ENCODE peak calls at places on chromosomes 5 and 9, in nine cellular contexts. One of them, this sample, is unnamed.
A peak's percentile ranks its signal among the peaks of the same experiment; 100 is the strongest.

GRCh38 chr5:128536229-128536860 is 1.7 kb downstream of the FBN2 start:
- DNase-seq in AG09309: no peak
- DNase-seq in adrenal gland: no peak
- DNase-seq in cardiac fibroblast: peak; percentile 11
- DNase-seq in Panc1: no peak
- DNase-seq in dorsolateral prefrontal cortex: no peak
- DNase-seq in HCT116: no peak
- DNase-seq in fibroblast of lung: no peak
- DNase-seq in stomach: no peak
- DNase-seq in this sample: no peak

GRCh38 chr9:76818271-76818670 is 54.0 kb downstream of the PCA3 start:
- DNase-seq in HCT116: peak; percentile 91
- DNase-seq in dorsolateral prefrontal cortex: no peak
- DNase-seq in cardiac fibroblast: peak; percentile 97
- DNase-seq in fibroblast of lung: peak; percentile 99
- DNase-seq in AG09309: peak; percentile 92
- DNase-seq in Panc1: peak; percentile 82
- DNase-seq in adrenal gland: peak; percentile 90
- DNase-seq in stomach: peak; percentile 69
- DNase-seq in this sample: peak; percentile 97

GRCh38 chr5:32030686-32031478 is 143.2 kb downstream of the GOLPH3 start:
- DNase-seq in HCT116: no peak
- DNase-seq in adrenal gland: no peak
- DNase-seq in AG09309: no peak
- DNase-seq in fibroblast of lung: peak; percentile 49
- DNase-seq in stomach: no peak
- DNase-seq in Panc1: no peak
- DNase-seq in cardiac fibroblast: no peak
- DNase-seq in dorsolateral prefrontal cortex: no peak
- DNase-seq in this sample: no peak

GRCh38 chr5:180618830-180619562 is 27.7 kb upstream of the SCGB3A1 start:
- DNase-seq in stomach: no peak
- DNase-seq in cardiac fibroblast: peak; percentile 48
- DNase-seq in AG09309: no peak
- DNase-seq in adrenal gland: no peak
- DNase-seq in Panc1: no peak
- DNase-seq in HCT116: no peak
- DNase-seq in dorsolateral prefrontal cortex: no peak
- DNase-seq in fibroblast of lung: peak; percentile 63
- DNase-seq in this sample: peak; percentile 3

GRCh38 chr5:135830384-135831275 is 3.8 kb upstream of the SLC25A48 start:
- DNase-seq in adrenal gland: no peak
- DNase-seq in stomach: no peak
- DNase-seq in fibroblast of lung: no peak
- DNase-seq in Panc1: no peak
- DNase-seq in dorsolateral prefrontal cortex: no peak
- DNase-seq in cardiac fibroblast: no peak
- DNase-seq in AG09309: no peak
- DNase-seq in HCT116: no peak
- DNase-seq in this sample: no peak

GRCh38 chr9:83665576-83666200 is 42.1 kb downstream of the UBQLN1 start:
- DNase-seq in HCT116: no peak
- DNase-seq in AG09309: no peak
- DNase-seq in adrenal gland: no peak
- DNase-seq in dorsolateral prefrontal cortex: no peak
- DNase-seq in fibroblast of lung: no peak
- DNase-seq in cardiac fibroblast: no peak
- DNase-seq in Panc1: no peak
- DNase-seq in stomach: no peak
- DNase-seq in this sample: no peak

GRCh38 chr9:99253772-99254431 is 31.8 kb downstream of the SEC61B start:
- DNase-seq in AG09309: peak; percentile 52
- DNase-seq in Panc1: no peak
- DNase-seq in adrenal gland: no peak
- DNase-seq in HCT116: no peak
- DNase-seq in dorsolateral prefrontal cortex: no peak
- DNase-seq in cardiac fibroblast: no peak
- DNase-seq in fibroblast of lung: peak; percentile 18
- DNase-seq in stomach: no peak
- DNase-seq in this sample: no peak

GRCh38 chr5:174532453-174533126 is 191.8 kb upstream of the MSX2 start:
- DNase-seq in stomach: peak; percentile 86
- DNase-seq in fibroblast of lung: peak; percentile 97
- DNase-seq in AG09309: peak; percentile 79
- DNase-seq in dorsolateral prefrontal cortex: peak; percentile 17
- DNase-seq in cardiac fibroblast: peak; percentile 95
- DNase-seq in HCT116: peak; percentile 91
- DNase-seq in Panc1: peak; percentile 88
- DNase-seq in adrenal gland: peak; percentile 91
- DNase-seq in this sample: peak; percentile 99

GRCh38 chr5:74665246-74665645 is 19.8 kb upstream of the HEXB start:
- DNase-seq in adrenal gland: no peak
- DNase-seq in HCT116: no peak
- DNase-seq in dorsolateral prefrontal cortex: no peak
- DNase-seq in fibroblast of lung: no peak
- DNase-seq in Panc1: no peak
- DNase-seq in cardiac fibroblast: peak; percentile 33
- DNase-seq in stomach: no peak
- DNase-seq in AG09309: no peak
- DNase-seq in this sample: no peak

GRCh38 chr9:81556923-81557322 is 132.4 kb downstream of the TLE1 start:
- DNase-seq in Panc1: no peak
- DNase-seq in stomach: no peak
- DNase-seq in fibroblast of lung: no peak
- DNase-seq in cardiac fibroblast: no peak
- DNase-seq in HCT116: no peak
- DNase-seq in adrenal gland: no peak
- DNase-seq in dorsolateral prefrontal cortex: no peak
- DNase-seq in AG09309: no peak
- DNase-seq in this sample: no peak

GRCh38 chr9:1208185-1208584 is 158.0 kb downstream of the DMRT2 start:
- DNase-seq in dorsolateral prefrontal cortex: no peak
- DNase-seq in Panc1: no peak
- DNase-seq in stomach: no peak
- DNase-seq in AG09309: peak; percentile 57
- DNase-seq in adrenal gland: no peak
- DNase-seq in HCT116: no peak
- DNase-seq in cardiac fibroblast: no peak
- DNase-seq in fibroblast of lung: peak; percentile 52
- DNase-seq in this sample: no peak

GRCh38 chr5:81232449-81233079 is 558 bp upstream of the CKMT2 start:
- DNase-seq in stomach: no peak
- DNase-seq in fibroblast of lung: no peak
- DNase-seq in adrenal gland: peak; percentile 86
- DNase-seq in Panc1: no peak
- DNase-seq in HCT116: no peak
- DNase-seq in AG09309: peak; percentile 2
- DNase-seq in cardiac fibroblast: peak; percentile 52
- DNase-seq in dorsolateral prefrontal cortex: peak; percentile 76
- DNase-seq in this sample: no peak

GRCh38 chr9:121305269-121305994 is 37.5 kb downstream of the GSN start:
- DNase-seq in cardiac fibroblast: peak; percentile 64
- DNase-seq in fibroblast of lung: no peak
- DNase-seq in HCT116: no peak
- DNase-seq in dorsolateral prefrontal cortex: no peak
- DNase-seq in adrenal gland: peak; percentile 69
- DNase-seq in AG09309: no peak
- DNase-seq in stomach: peak; percentile 44
- DNase-seq in Panc1: no peak
- DNase-seq in this sample: no peak

GRCh38 chr9:77561321-77562020 is 86.7 kb downstream of the GNA14 start:
- DNase-seq in HCT116: no peak
- DNase-seq in AG09309: no peak
- DNase-seq in stomach: no peak
- DNase-seq in adrenal gland: no peak
- DNase-seq in fibroblast of lung: no peak
- DNase-seq in Panc1: no peak
- DNase-seq in cardiac fibroblast: no peak
- DNase-seq in dorsolateral prefrontal cortex: no peak
- DNase-seq in this sample: no peak

GRCh38 chr9:129669141-129669718 is 3.8 kb downstream of the PRRX2 start:
- DNase-seq in cardiac fibroblast: no peak
- DNase-seq in HCT116: no peak
- DNase-seq in stomach: no peak
- DNase-seq in dorsolateral prefrontal cortex: no peak
- DNase-seq in AG09309: peak; percentile 75
- DNase-seq in fibroblast of lung: peak; percentile 92
- DNase-seq in Panc1: no peak
- DNase-seq in adrenal gland: peak; percentile 51
- DNase-seq in this sample: no peak

DNA sequence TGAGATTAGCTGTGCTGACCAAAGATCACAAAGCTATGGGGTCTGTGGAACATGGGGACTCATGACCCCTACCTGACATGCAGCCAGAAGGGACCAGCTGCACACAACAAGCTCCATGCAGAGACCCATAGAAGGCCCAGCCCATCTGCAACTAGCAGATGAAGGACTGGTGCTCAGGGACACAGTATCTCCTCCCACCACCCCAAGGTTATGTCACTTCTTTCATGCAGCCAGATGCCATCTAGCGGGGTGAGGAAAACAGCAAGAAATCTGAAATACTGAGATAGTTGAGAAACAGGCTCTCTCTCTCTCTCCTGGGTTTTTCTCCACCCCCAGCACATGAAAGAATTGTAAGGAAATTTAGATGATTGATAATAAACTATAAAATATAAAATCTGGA is 161.3 kb upstream of the DAPK1 start:
- DNase-seq in Panc1: no peak
- DNase-seq in stomach: no peak
- DNase-seq in HCT116: no peak
- DNase-seq in fibroblast of lung: no peak
- DNase-seq in dorsolateral prefrontal cortex: no peak
- DNase-seq in cardiac fibroblast: peak; percentile 45
- DNase-seq in AG09309: no peak
- DNase-seq in adrenal gland: no peak
- DNase-seq in this sample: no peak
- TF ChIP-seq CTCF in Panc1: no peak
- TF ChIP-seq CTCF in stomach: no peak
- TF ChIP-seq CTCF in HCT116: no peak
- TF ChIP-seq CTCF in fibroblast of lung: no peak
- TF ChIP-seq CTCF in dorsolateral prefrontal cortex: no peak
- TF ChIP-seq CTCF in cardiac fibroblast: peak; percentile 29
- TF ChIP-seq CTCF in AG09309: peak; percentile 27
- TF ChIP-seq CTCF in adrenal gland: no peak
- TF ChIP-seq CTCF in this sample: no peak

GRCh38 chr9:127846451-127847154 is 7.9 kb downstream of the ENG start:
- DNase-seq in cardiac fibroblast: no peak
- DNase-seq in HCT116: no peak
- DNase-seq in fibroblast of lung: peak; percentile 59
- DNase-seq in stomach: no peak
- DNase-seq in adrenal gland: no peak
- DNase-seq in dorsolateral prefrontal cortex: no peak
- DNase-seq in Panc1: no peak
- DNase-seq in AG09309: no peak
- DNase-seq in this sample: no peak

GRCh38 chr9:127847833-127848755 is 6.4 kb downstream of the ENG start:
- DNase-seq in Panc1: no peak
- DNase-seq in HCT116: no peak
- DNase-seq in stomach: no peak
- DNase-seq in fibroblast of lung: no peak
- DNase-seq in AG09309: no peak
- DNase-seq in cardiac fibroblast: no peak
- DNase-seq in adrenal gland: no peak
- DNase-seq in dorsolateral prefrontal cortex: no peak
- DNase-seq in this sample: no peak

GRCh38 chr9:127847155-127847463 is 7.3 kb downstream of the ENG start:
- DNase-seq in stomach: no peak
- DNase-seq in AG09309: no peak
- DNase-seq in cardiac fibroblast: no peak
- DNase-seq in adrenal gland: no peak
- DNase-seq in fibroblast of lung: no peak
- DNase-seq in dorsolateral prefrontal cortex: no peak
- DNase-seq in HCT116: no peak
- DNase-seq in Panc1: no peak
- DNase-seq in this sample: peak; percentile 27

GRCh38 chr9:127850286-127850830 is 4.1 kb downstream of the ENG start:
- DNase-seq in dorsolateral prefrontal cortex: no peak
- DNase-seq in stomach: no peak
- DNase-seq in Panc1: no peak
- DNase-seq in adrenal gland: no peak
- DNase-seq in HCT116: no peak
- DNase-seq in fibroblast of lung: no peak
- DNase-seq in AG09309: no peak
- DNase-seq in cardiac fibroblast: no peak
- DNase-seq in this sample: no peak

DNA sequence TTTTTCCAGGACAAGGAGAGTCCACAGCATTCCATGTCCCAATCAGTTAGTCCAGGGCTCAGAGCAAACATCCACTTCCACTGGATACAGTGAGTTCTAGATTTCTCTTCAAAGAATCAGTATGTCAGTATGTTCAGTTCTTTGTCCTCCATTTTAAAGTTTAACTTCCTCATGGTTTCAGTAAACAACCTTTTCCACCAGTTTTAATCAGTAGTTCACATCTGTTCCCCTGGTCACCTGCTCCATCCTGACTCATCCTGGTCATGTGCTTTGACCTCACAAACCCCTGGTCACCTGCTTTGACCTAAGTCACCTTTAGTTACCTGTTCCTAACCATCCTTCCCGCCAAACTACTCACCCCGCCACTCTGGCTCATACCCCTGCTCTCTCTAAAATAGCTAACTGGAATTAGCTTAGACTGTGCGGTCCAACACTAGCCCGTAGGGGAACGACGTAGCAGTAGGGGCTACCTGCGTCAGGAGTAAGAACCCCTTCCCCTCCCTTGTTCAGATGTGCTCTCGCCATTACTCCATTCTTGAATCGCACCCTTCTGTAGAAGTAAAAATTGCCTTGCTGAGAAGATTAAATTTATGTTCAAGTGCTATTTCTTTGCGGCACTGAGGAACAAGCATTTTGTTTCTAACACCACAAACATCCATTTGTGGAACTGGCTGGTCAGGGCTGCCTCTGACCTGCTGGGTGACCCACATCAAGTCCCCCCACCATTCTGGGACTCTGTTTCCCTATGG is 5.5 kb downstream of the ENG start:
- DNase-seq in Panc1: no peak
- DNase-seq in stomach: no peak
- DNase-seq in AG09309: no peak
- DNase-seq in fibroblast of lung: no peak
- DNase-seq in cardiac fibroblast: no peak
- DNase-seq in dorsolateral prefrontal cortex: no peak
- DNase-seq in adrenal gland: no peak
- DNase-seq in HCT116: no peak
- DNase-seq in this sample: no peak
- H3K4me3 ChIP-seq in Panc1: no peak overlapping the region
- H3K4me3 ChIP-seq in stomach: no peak overlapping the region
- H3K4me3 ChIP-seq in AG09309: no peak overlapping the region
- H3K4me3 ChIP-seq in fibroblast of lung: no peak overlapping the region
- H3K4me3 ChIP-seq in cardiac fibroblast: no peak overlapping the region
- H3K4me3 ChIP-seq in dorsolateral prefrontal cortex: no peak overlapping the region
- H3K4me3 ChIP-seq in adrenal gland: no peak overlapping the region
- H3K4me3 ChIP-seq in HCT116: no peak overlapping the region
- H3K4me3 ChIP-seq in this sample: no peak overlapping the region

GRCh38 chr5:158911693-158912363 is 187.9 kb downstream of the EBF1 start:
- DNase-seq in stomach: no peak
- DNase-seq in adrenal gland: no peak
- DNase-seq in dorsolateral prefrontal cortex: no peak
- DNase-seq in Panc1: no peak
- DNase-seq in HCT116: no peak
- DNase-seq in cardiac fibroblast: peak; percentile 6
- DNase-seq in AG09309: no peak
- DNase-seq in fibroblast of lung: peak; percentile 10
- DNase-seq in this sample: no peak
- TF ChIP-seq CTCF in stomach: no peak
- TF ChIP-seq CTCF in adrenal gland: no peak
- TF ChIP-seq CTCF in dorsolateral prefrontal cortex: no peak
- TF ChIP-seq CTCF in Panc1: no peak
- TF ChIP-seq CTCF in HCT116: no peak
- TF ChIP-seq CTCF in cardiac fibroblast: peak; percentile 2
- TF ChIP-seq CTCF in AG09309: no peak
- TF ChIP-seq CTCF in fibroblast of lung: no peak
- TF ChIP-seq CTCF in this sample: no peak

GRCh38 chr9:38253200-38253599 is 139.3 kb upstream of the ALDH1B1 start:
- DNase-seq in AG09309: no peak
- DNase-seq in dorsolateral prefrontal cortex: no peak
- DNase-seq in stomach: no peak
- DNase-seq in HCT116: no peak
- DNase-seq in fibroblast of lung: no peak
- DNase-seq in cardiac fibroblast: no peak
- DNase-seq in Panc1: no peak
- DNase-seq in adrenal gland: no peak
- DNase-seq in this sample: no peak
- H3K4me3 ChIP-seq in AG09309: no peak overlapping the region
- H3K4me3 ChIP-seq in dorsolateral prefrontal cortex: no peak overlapping the region
- H3K4me3 ChIP-seq in stomach: no peak overlapping the region
- H3K4me3 ChIP-seq in HCT116: no peak overlapping the region
- H3K4me3 ChIP-seq in fibroblast of lung: no peak overlapping the region
- H3K4me3 ChIP-seq in cardiac fibroblast: no peak overlapping the region
- H3K4me3 ChIP-seq in Panc1: no peak overlapping the region
- H3K4me3 ChIP-seq in adrenal gland: no peak overlapping the region
- H3K4me3 ChIP-seq in this sample: no peak overlapping the region

This sample was measured in retinal pigment epithelial cell.